ENCODE peak calls at places on chromosomes 5 and 9, in ten cellular contexts. One of them, this sample, is unnamed.
A peak's percentile ranks its signal among the peaks of the same experiment; 100 is the strongest.

GRCh38 chr5:73858786-73859185 is 232.8 kb downstream of the ARHGEF28 start:
- DNase-seq in IMR-90: no peak
- DNase-seq in PC-3: no peak
- DNase-seq in neural progenitor cell: no peak
- DNase-seq in right cardiac atrium: no peak
- DNase-seq in K562: no peak
- DNase-seq in mucosa of descending colon: no peak
- DNase-seq in OCI-LY7: no peak
- DNase-seq in Peyer's patch: no peak
- DNase-seq in CD8-positive, alpha-beta memory T cell: no peak
- DNase-seq in this sample: no peak

GRCh38 chr9:108634164-108634563 is 221.6 kb downstream of the ACTL7B start:
- DNase-seq in K562: no peak
- DNase-seq in mucosa of descending colon: peak; percentile 37
- DNase-seq in neural progenitor cell: no peak
- DNase-seq in IMR-90: no peak
- DNase-seq in right cardiac atrium: no peak
- DNase-seq in Peyer's patch: peak; percentile 69
- DNase-seq in OCI-LY7: no peak
- DNase-seq in PC-3: peak; percentile 37
- DNase-seq in CD8-positive, alpha-beta memory T cell: no peak
- DNase-seq in this sample: no peak

GRCh38 chr5:24633705-24634325 is 11.0 kb downstream of the CDH10 start:
- DNase-seq in right cardiac atrium: no peak
- DNase-seq in PC-3: peak; percentile 77
- DNase-seq in mucosa of descending colon: no peak
- DNase-seq in IMR-90: peak; percentile 11
- DNase-seq in neural progenitor cell: peak; percentile 59
- DNase-seq in Peyer's patch: no peak
- DNase-seq in OCI-LY7: peak; percentile 47
- DNase-seq in K562: peak; percentile 22
- DNase-seq in CD8-positive, alpha-beta memory T cell: no peak
- DNase-seq in this sample: no peak

GRCh38 chr9:117703538-117703937 is 665 bp upstream of the TLR4 start:
- DNase-seq in Peyer's patch: no peak
- DNase-seq in neural progenitor cell: no peak
- DNase-seq in OCI-LY7: no peak
- DNase-seq in CD8-positive, alpha-beta memory T cell: no peak
- DNase-seq in IMR-90: no peak
- DNase-seq in right cardiac atrium: no peak
- DNase-seq in PC-3: no peak
- DNase-seq in K562: no peak
- DNase-seq in mucosa of descending colon: no peak
- DNase-seq in this sample: no peak

GRCh38 chr9:114272739-114273431 is 50.0 kb upstream of the ORM1 start:
- DNase-seq in Peyer's patch: no peak
- DNase-seq in OCI-LY7: no peak
- DNase-seq in K562: no peak
- DNase-seq in IMR-90: no peak
- DNase-seq in CD8-positive, alpha-beta memory T cell: no peak
- DNase-seq in mucosa of descending colon: no peak
- DNase-seq in PC-3: no peak
- DNase-seq in neural progenitor cell: no peak
- DNase-seq in right cardiac atrium: no peak
- DNase-seq in this sample: peak; percentile 0

GRCh38 chr9:18208166-18209059 is 265.5 kb upstream of the ADAMTSL1 start:
- DNase-seq in IMR-90: peak; percentile 12
- DNase-seq in K562: no peak
- DNase-seq in neural progenitor cell: peak; percentile 76
- DNase-seq in OCI-LY7: peak; percentile 4
- DNase-seq in PC-3: peak; percentile 77
- DNase-seq in right cardiac atrium: peak; percentile 65
- DNase-seq in CD8-positive, alpha-beta memory T cell: no peak
- DNase-seq in Peyer's patch: peak; percentile 71
- DNase-seq in mucosa of descending colon: peak; percentile 70
- DNase-seq in this sample: peak; percentile 70

GRCh38 chr5:129115680-129116079 is 21.1 kb downstream of the ISOC1 start:
- DNase-seq in CD8-positive, alpha-beta memory T cell: no peak
- DNase-seq in K562: no peak
- DNase-seq in mucosa of descending colon: no peak
- DNase-seq in Peyer's patch: no peak
- DNase-seq in PC-3: no peak
- DNase-seq in IMR-90: no peak
- DNase-seq in OCI-LY7: no peak
- DNase-seq in right cardiac atrium: no peak
- DNase-seq in neural progenitor cell: no peak
- DNase-seq in this sample: no peak

GRCh38 chr9:136849038-136849959 is at the start of gene PHPT1:
- DNase-seq in CD8-positive, alpha-beta memory T cell: peak; percentile 97
- DNase-seq in neural progenitor cell: peak; percentile 100
- DNase-seq in PC-3: peak; percentile 97
- DNase-seq in mucosa of descending colon: peak; percentile 98
- DNase-seq in Peyer's patch: peak; percentile 99
- DNase-seq in right cardiac atrium: peak; percentile 100
- DNase-seq in IMR-90: peak; percentile 99
- DNase-seq in OCI-LY7: peak; percentile 99
- DNase-seq in K562: peak; percentile 99
- DNase-seq in this sample: peak; percentile 98

GRCh38 chr5:96873469-96873868 is 2.8 kb upstream of the ERAP2 start:
- DNase-seq in right cardiac atrium: no peak
- DNase-seq in CD8-positive, alpha-beta memory T cell: no peak
- DNase-seq in K562: no peak
- DNase-seq in neural progenitor cell: no peak
- DNase-seq in OCI-LY7: no peak
- DNase-seq in Peyer's patch: no peak
- DNase-seq in mucosa of descending colon: no peak
- DNase-seq in PC-3: no peak
- DNase-seq in IMR-90: no peak
- DNase-seq in this sample: no peak

GRCh38 chr5:96869372-96869641 is 7.0 kb upstream of the ERAP2 start:
- DNase-seq in K562: no peak
- DNase-seq in neural progenitor cell: no peak
- DNase-seq in IMR-90: no peak
- DNase-seq in right cardiac atrium: no peak
- DNase-seq in mucosa of descending colon: no peak
- DNase-seq in Peyer's patch: no peak
- DNase-seq in PC-3: no peak
- DNase-seq in CD8-positive, alpha-beta memory T cell: no peak
- DNase-seq in OCI-LY7: no peak
- DNase-seq in this sample: no peak

GRCh38 chr5:96870094-96871021 is 5.9 kb upstream of the ERAP2 start:
- DNase-seq in CD8-positive, alpha-beta memory T cell: no peak
- DNase-seq in IMR-90: no peak
- DNase-seq in right cardiac atrium: no peak
- DNase-seq in K562: no peak
- DNase-seq in mucosa of descending colon: no peak
- DNase-seq in Peyer's patch: no peak
- DNase-seq in OCI-LY7: peak; percentile 43
- DNase-seq in neural progenitor cell: no peak
- DNase-seq in PC-3: peak; percentile 24
- DNase-seq in this sample: no peak

GRCh38 chr5:96871022-96871388 is 5.3 kb upstream of the ERAP2 start:
- DNase-seq in PC-3: no peak
- DNase-seq in CD8-positive, alpha-beta memory T cell: no peak
- DNase-seq in OCI-LY7: no peak
- DNase-seq in neural progenitor cell: peak; percentile 39
- DNase-seq in mucosa of descending colon: no peak
- DNase-seq in Peyer's patch: no peak
- DNase-seq in K562: no peak
- DNase-seq in IMR-90: no peak
- DNase-seq in right cardiac atrium: no peak
- DNase-seq in this sample: no peak

GRCh38 chr5:96871686-96872085 is 4.6 kb upstream of the ERAP2 start:
- DNase-seq in Peyer's patch: no peak
- DNase-seq in CD8-positive, alpha-beta memory T cell: no peak
- DNase-seq in right cardiac atrium: no peak
- DNase-seq in OCI-LY7: no peak
- DNase-seq in IMR-90: no peak
- DNase-seq in K562: no peak
- DNase-seq in neural progenitor cell: no peak
- DNase-seq in mucosa of descending colon: no peak
- DNase-seq in PC-3: no peak
- DNase-seq in this sample: no peak
- H3K4me1 ChIP-seq in Peyer's patch: peaks cover 6% of the 10 kb centered on the region
- H3K4me1 ChIP-seq in CD8-positive, alpha-beta memory T cell: peaks cover 46% of the 10 kb centered on the region
- H3K4me1 ChIP-seq in right cardiac atrium: peaks cover 1% of the 10 kb centered on the region
- H3K4me1 ChIP-seq in OCI-LY7: peaks cover 66% of the 10 kb centered on the region
- H3K4me1 ChIP-seq in IMR-90: peaks cover 4% of the 10 kb centered on the region
- H3K4me1 ChIP-seq in K562: no peaks in the 10 kb centered on the region
- H3K4me1 ChIP-seq in neural progenitor cell: peaks cover 33% of the 10 kb centered on the region
- H3K4me1 ChIP-seq in mucosa of descending colon: no peaks in the 10 kb centered on the region
- H3K4me1 ChIP-seq in PC-3: peaks cover 12% of the 10 kb centered on the region
- H3K4me1 ChIP-seq in this sample: no peaks in the 10 kb centered on the region

DNA sequence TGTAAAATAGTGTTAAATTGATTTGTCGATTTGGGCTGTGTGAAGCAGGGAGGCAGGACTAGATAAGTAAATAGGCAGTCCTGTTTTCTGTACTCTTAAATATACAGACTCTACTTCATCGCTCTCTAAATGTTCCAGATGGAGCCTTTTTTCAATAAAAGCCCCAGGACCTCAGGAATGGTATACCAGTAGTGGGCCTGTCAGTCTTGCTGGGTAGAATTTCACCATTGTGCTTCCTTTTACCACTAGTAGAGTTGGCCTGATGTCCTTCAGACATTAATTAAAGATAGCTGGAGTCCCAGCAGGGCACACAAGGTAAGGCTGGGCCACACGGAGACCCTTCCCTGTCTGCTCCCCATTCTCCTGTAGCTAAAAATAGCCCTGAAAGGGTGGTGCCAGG is 6.0 kb downstream of the SNX18 start:
- DNase-seq in mucosa of descending colon: no peak
- DNase-seq in K562: no peak
- DNase-seq in CD8-positive, alpha-beta memory T cell: no peak
- DNase-seq in PC-3: no peak
- DNase-seq in OCI-LY7: no peak
- DNase-seq in right cardiac atrium: no peak
- DNase-seq in neural progenitor cell: no peak
- DNase-seq in IMR-90: no peak
- DNase-seq in Peyer's patch: no peak
- DNase-seq in this sample: no peak
- H3K4me1 ChIP-seq in mucosa of descending colon: peaks cover 37% of the 10 kb centered on the region
- H3K4me1 ChIP-seq in K562: peaks cover 14% of the 10 kb centered on the region
- H3K4me1 ChIP-seq in CD8-positive, alpha-beta memory T cell: peaks cover 69% of the 10 kb centered on the region
- H3K4me1 ChIP-seq in PC-3: peaks cover 36% of the 10 kb centered on the region
- H3K4me1 ChIP-seq in OCI-LY7: peaks cover 31% of the 10 kb centered on the region
- H3K4me1 ChIP-seq in right cardiac atrium: peaks cover 21% of the 10 kb centered on the region
- H3K4me1 ChIP-seq in neural progenitor cell: peaks cover 35% of the 10 kb centered on the region
- H3K4me1 ChIP-seq in IMR-90: peaks cover 25% of the 10 kb centered on the region
- H3K4me1 ChIP-seq in Peyer's patch: peaks cover 72% of the 10 kb centered on the region
- H3K4me1 ChIP-seq in this sample: peaks cover 5% of the 10 kb centered on the region

DNA sequence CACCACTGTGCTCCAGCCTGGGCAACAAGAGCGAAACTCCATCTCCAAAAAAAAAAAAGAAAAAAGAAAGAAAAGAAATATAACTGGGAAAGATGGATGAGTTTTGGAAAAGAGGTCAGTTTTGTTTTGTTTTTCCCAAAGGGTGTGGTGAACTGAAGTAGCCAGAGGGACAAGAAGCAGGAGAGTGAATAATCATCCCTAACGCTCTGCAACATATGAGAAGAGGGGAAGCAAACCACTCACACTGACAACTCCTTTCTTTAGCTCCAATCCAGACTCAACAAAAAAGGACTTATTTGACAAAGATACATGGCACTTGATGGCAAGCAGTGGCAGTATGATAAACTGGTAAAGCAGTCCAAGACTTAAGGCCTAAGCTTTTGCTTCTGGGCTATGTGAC is 176.1 kb upstream of the HMHB1 start:
- DNase-seq in CD8-positive, alpha-beta memory T cell: no peak
- DNase-seq in OCI-LY7: no peak
- DNase-seq in Peyer's patch: no peak
- DNase-seq in mucosa of descending colon: no peak
- DNase-seq in IMR-90: no peak
- DNase-seq in K562: no peak
- DNase-seq in right cardiac atrium: no peak
- DNase-seq in PC-3: no peak
- DNase-seq in neural progenitor cell: no peak
- DNase-seq in this sample: no peak
- H3K4me1 ChIP-seq in CD8-positive, alpha-beta memory T cell: no peaks in the 10 kb centered on the region
- H3K4me1 ChIP-seq in OCI-LY7: peaks cover 7% of the 10 kb centered on the region
- H3K4me1 ChIP-seq in Peyer's patch: no peaks in the 10 kb centered on the region
- H3K4me1 ChIP-seq in mucosa of descending colon: no peaks in the 10 kb centered on the region
- H3K4me1 ChIP-seq in IMR-90: peaks cover 14% of the 10 kb centered on the region
- H3K4me1 ChIP-seq in K562: no peaks in the 10 kb centered on the region
- H3K4me1 ChIP-seq in right cardiac atrium: no peaks in the 10 kb centered on the region
- H3K4me1 ChIP-seq in PC-3: peaks cover 33% of the 10 kb centered on the region
- H3K4me1 ChIP-seq in neural progenitor cell: no peaks in the 10 kb centered on the region
- H3K4me1 ChIP-seq in this sample: no peaks in the 10 kb centered on the region

GRCh38 chr9:91192785-91193657 is 168.7 kb downstream of the AUH start:
- DNase-seq in neural progenitor cell: peak; percentile 67
- DNase-seq in OCI-LY7: peak; percentile 59
- DNase-seq in K562: peak; percentile 79
- DNase-seq in mucosa of descending colon: peak; percentile 82
- DNase-seq in IMR-90: peak; percentile 100
- DNase-seq in CD8-positive, alpha-beta memory T cell: peak; percentile 63
- DNase-seq in Peyer's patch: peak; percentile 89
- DNase-seq in right cardiac atrium: peak; percentile 89
- DNase-seq in PC-3: peak; percentile 94
- DNase-seq in this sample: peak; percentile 88

GRCh38 chr9:91191443-91192378 is 170.0 kb downstream of the AUH start:
- DNase-seq in right cardiac atrium: no peak
- DNase-seq in mucosa of descending colon: peak; percentile 22
- DNase-seq in K562: no peak
- DNase-seq in CD8-positive, alpha-beta memory T cell: no peak
- DNase-seq in neural progenitor cell: no peak
- DNase-seq in PC-3: no peak
- DNase-seq in Peyer's patch: peak; percentile 76
- DNase-seq in OCI-LY7: peak; percentile 89
- DNase-seq in IMR-90: no peak
- DNase-seq in this sample: no peak

GRCh38 chr9:91190062-91190461 is 171.7 kb downstream of the AUH start:
- DNase-seq in Peyer's patch: peak; percentile 27
- DNase-seq in IMR-90: no peak
- DNase-seq in neural progenitor cell: no peak
- DNase-seq in OCI-LY7: no peak
- DNase-seq in CD8-positive, alpha-beta memory T cell: no peak
- DNase-seq in mucosa of descending colon: no peak
- DNase-seq in right cardiac atrium: no peak
- DNase-seq in PC-3: no peak
- DNase-seq in K562: no peak
- DNase-seq in this sample: no peak

GRCh38 chr9:91193658-91194391 is 167.9 kb downstream of the AUH start:
- DNase-seq in OCI-LY7: peak; percentile 66
- DNase-seq in neural progenitor cell: peak; percentile 92
- DNase-seq in IMR-90: peak; percentile 96
- DNase-seq in K562: peak; percentile 80
- DNase-seq in CD8-positive, alpha-beta memory T cell: peak; percentile 77
- DNase-seq in PC-3: peak; percentile 71
- DNase-seq in right cardiac atrium: peak; percentile 96
- DNase-seq in Peyer's patch: peak; percentile 93
- DNase-seq in mucosa of descending colon: peak; percentile 90
- DNase-seq in this sample: peak; percentile 83

DNA sequence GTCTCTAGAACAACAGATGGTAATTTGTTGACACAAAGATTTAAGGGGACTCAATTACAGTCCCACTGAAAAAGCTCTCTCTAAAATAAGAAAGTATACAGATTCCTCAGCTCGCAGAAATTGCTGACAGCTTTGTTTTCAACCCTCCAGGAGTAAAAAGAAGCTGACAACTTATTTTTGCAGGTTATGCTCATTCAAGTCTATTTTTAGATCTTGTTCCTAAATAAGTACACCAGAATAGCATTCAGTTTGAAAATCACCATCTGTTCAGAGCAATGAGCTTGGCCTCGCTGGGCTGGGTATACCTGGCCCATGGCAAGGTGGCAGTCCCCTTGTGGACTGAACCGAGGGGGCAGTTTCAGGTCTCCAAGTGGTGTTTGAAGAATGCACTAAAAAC is 169.3 kb downstream of the AUH start:
- DNase-seq in IMR-90: peak; percentile 42
- DNase-seq in OCI-LY7: peak; percentile 62
- DNase-seq in mucosa of descending colon: no peak
- DNase-seq in PC-3: no peak
- DNase-seq in right cardiac atrium: no peak
- DNase-seq in K562: no peak
- DNase-seq in Peyer's patch: no peak
- DNase-seq in neural progenitor cell: no peak
- DNase-seq in CD8-positive, alpha-beta memory T cell: no peak
- DNase-seq in this sample: no peak
- H3K4me1 ChIP-seq in IMR-90: peaks cover 38% of the 10 kb centered on the region
- H3K4me1 ChIP-seq in OCI-LY7: peaks cover 40% of the 10 kb centered on the region
- H3K4me1 ChIP-seq in mucosa of descending colon: peaks cover 46% of the 10 kb centered on the region
- H3K4me1 ChIP-seq in PC-3: peaks cover 44% of the 10 kb centered on the region
- H3K4me1 ChIP-seq in right cardiac atrium: peaks cover 10% of the 10 kb centered on the region
- H3K4me1 ChIP-seq in K562: peaks cover 26% of the 10 kb centered on the region
- H3K4me1 ChIP-seq in Peyer's patch: peaks cover 43% of the 10 kb centered on the region
- H3K4me1 ChIP-seq in neural progenitor cell: no peaks in the 10 kb centered on the region
- H3K4me1 ChIP-seq in CD8-positive, alpha-beta memory T cell: peaks cover 30% of the 10 kb centered on the region
- H3K4me1 ChIP-seq in this sample: peaks cover 16% of the 10 kb centered on the region